ENCODE peak calls at places on chromosome 11, in eight cellular contexts. G is lower lobe of right lung; X is GM23248; T is CD8-positive, alpha-beta memory T cell; B is upper lobe of right lung; D is left ventricle myocardium inferior; K is OCI-LY7; J is iPS DF 6.9. I is an unnamed sample.

GRCh38 chr11:86251285-86251830 is 6.8 kb downstream of the EED start:
- DNase-seq in T (no peak), J (no peak), D (no peak), K (no peak), X (peak; percentile 32), B (no peak), G (no peak), I (no peak)

GRCh38 chr11:45087301-45087700 is 59.1 kb upstream of the PRDM11 start:
- DNase-seq in D (no peak), X (peak; percentile 41), B (no peak), T (no peak), G (no peak), J (no peak), K (peak; percentile 29), I (no peak)

GRCh38 chr11:415640-416041 is 842 bp upstream of the SIGIRR start:
- DNase-seq in X (no peak), K (no peak), B (no peak), T (no peak), D (no peak), G (peak; percentile 43), J (no peak), I (peak; percentile 9)

GRCh38 chr11:65852508-65853248 is 5.3 kb downstream of the CFL1 start:
- DNase-seq in D (no peak), G (no peak), X (no peak), B (peak; percentile 58), T (no peak), J (no peak), K (no peak), I (no peak)

GRCh38 chr11:130999992-131000770 is 83.9 kb upstream of the SNX19 start:
- DNase-seq in K (no peak), J (no peak), G (no peak), B (no peak), X (peak; percentile 96), T (no peak), D (no peak), I (no peak)

GRCh38 chr11:10503777-10504176 is 37.2 kb downstream of the RNF141 start:
- DNase-seq in T (no peak), D (no peak), B (no peak), J (no peak), K (no peak), G (no peak), X (no peak), I (no peak)

GRCh38 chr11:28616160-28616559 is 508.0 kb downstream of the METTL15 start:
- DNase-seq in D (no peak), G (no peak), X (no peak), J (no peak), B (no peak), K (no peak), T (no peak), I (no peak)

GRCh38 chr11:66686801-66687750 is 9.4 kb upstream of the RBM4B start:
- DNase-seq in X (no peak), J (no peak), D (no peak), T (peak; percentile 27), G (no peak), K (no peak), B (peak; percentile 54), I (no peak)

GRCh38 chr11:19392321-19392720 is 151.6 kb upstream of the E2F8 start:
- DNase-seq in G (no peak), J (no peak), X (peak; percentile 26), T (no peak), K (no peak), D (no peak), B (no peak), I (no peak)

GRCh38 chr11:86193297-86194095 is 51.1 kb upstream of the EED start:
- DNase-seq in D (peak; percentile 69), T (peak; percentile 74), K (peak; percentile 87), B (peak; percentile 70), X (peak; percentile 84), J (peak; percentile 66), G (peak; percentile 63), I (peak; percentile 65)

GRCh38 chr11:111586305-111586915 is 15.8 kb upstream of the SIK2 start:
- DNase-seq in X (peak; percentile 75), G (no peak), K (peak; percentile 78), T (peak; percentile 55), B (no peak), J (no peak), D (no peak), I (peak; percentile 60)

GRCh38 chr11:10742460-10743208 is 8.4 kb upstream of the CTR9 start:
- DNase-seq in G (no peak), X (peak; percentile 87), T (peak; percentile 67), D (no peak), J (no peak), K (no peak), B (no peak), I (no peak)

GRCh38 chr11:67640021-67640757 is 626 bp upstream of the TBX10 start:
- DNase-seq in K (peak; percentile 82), T (peak; percentile 72), D (no peak), X (peak; percentile 85), J (no peak), B (peak; percentile 84), G (peak; percentile 79), I (no peak)

GRCh38 chr11:1203505-1204271 is 19.2 kb upstream of the MUC5B start:
- DNase-seq in K (no peak), D (peak; percentile 10), T (peak; percentile 43), G (peak; percentile 50), J (no peak), X (no peak), B (peak; percentile 60), I (no peak)

GRCh38 chr11:11243790-11244469 is 109.1 kb downstream of the CSNK2A3 start:
- DNase-seq in G (no peak), J (no peak), D (peak; percentile 39), K (peak; percentile 87), X (peak; percentile 51), T (peak; percentile 64), B (no peak), I (peak; percentile 5)

GRCh38 chr11:45530111-45530510 is 135.3 kb downstream of the CHST1 start:
- DNase-seq in B (no peak), K (no peak), X (no peak), J (no peak), D (no peak), G (no peak), T (no peak), I (no peak)

GRCh38 chr11:116079580-116079979 is 575.4 kb upstream of the CADM1 start:
- DNase-seq in J (no peak), B (no peak), D (no peak), G (no peak), K (no peak), X (no peak), T (no peak), I (no peak)

GRCh38 chr11:2651826-2652237 is 48.0 kb downstream of the KCNQ1OT1 start:
- DNase-seq in B (peak; percentile 41), X (no peak), K (no peak), T (no peak), G (no peak), D (peak; percentile 49), J (no peak), I (no peak)
- H3K9me3 ChIP-seq in B (peaks cover 19% of the 10 kb centered on the region), X (peaks cover 4% of the 10 kb centered on the region), K (peaks cover 23% of the 10 kb centered on the region), T (peaks cover 7% of the 10 kb centered on the region), G (peaks cover 39% of the 10 kb centered on the region), D (peaks cover 99% of the 10 kb centered on the region), J (peaks cover 16% of the 10 kb centered on the region), I (peaks cover 5% of the 10 kb centered on the region)

GRCh38 chr11:55658608-55659007 is 3.4 kb upstream of the OR4C6 start:
- DNase-seq in D (no peak), K (no peak), J (no peak), G (no peak), B (no peak), X (no peak), T (no peak), I (no peak)
- H3K9me3 ChIP-seq in D (no peaks in the 10 kb centered on the region), K (no peaks in the 10 kb centered on the region), J (peaks cover 1% of the 10 kb centered on the region), G (no peaks in the 10 kb centered on the region), B (no peaks in the 10 kb centered on the region), X (no peaks in the 10 kb centered on the region), T (no peaks in the 10 kb centered on the region), I (no peaks in the 10 kb centered on the region)

GRCh38 chr11:70680781-70681281 is 282.5 kb downstream of the CTTN start:
- DNase-seq in G (peak; percentile 41), B (no peak), T (peak; percentile 30), X (no peak), D (no peak), K (no peak), J (no peak), I (no peak)
- H3K9me3 ChIP-seq in G (no peaks in the 10 kb centered on the region), B (no peaks in the 10 kb centered on the region), T (no peaks in the 10 kb centered on the region), X (no peaks in the 10 kb centered on the region), D (no peaks in the 10 kb centered on the region), K (no peaks in the 10 kb centered on the region), J (no peaks in the 10 kb centered on the region), I (no peaks in the 10 kb centered on the region)

DNA sequence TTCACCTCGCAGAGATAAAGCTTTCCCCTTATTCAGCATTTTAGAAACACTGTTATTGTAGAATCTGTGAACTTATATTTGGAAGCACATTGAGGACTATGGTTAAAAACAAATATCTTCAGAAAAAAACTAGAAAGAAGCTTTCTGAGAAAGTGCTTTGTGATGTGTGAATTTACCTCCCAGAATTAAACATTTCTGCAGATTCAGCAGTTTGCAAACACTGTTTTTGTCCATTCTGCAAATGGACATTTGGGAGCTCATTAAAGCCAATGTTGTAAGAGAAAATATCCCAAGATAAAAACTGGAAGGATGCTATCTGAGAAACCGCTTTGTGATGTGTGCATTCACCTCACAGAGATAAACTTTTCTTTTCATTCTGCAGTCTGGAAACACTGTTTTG is 272.7 kb downstream of the OR4A5 start:
- DNase-seq in G (no peak), B (no peak), T (no peak), J (no peak), X (no peak), D (no peak), K (no peak), I (no peak)
- H3K9me3 ChIP-seq in G (peaks cover 69% of the 10 kb centered on the region), B (peaks cover 56% of the 10 kb centered on the region), T (no peaks in the 10 kb centered on the region), J (no peaks in the 10 kb centered on the region), X (peaks cover 7% of the 10 kb centered on the region), D (peaks cover 100% of the 10 kb centered on the region), K (peaks cover 23% of the 10 kb centered on the region), I (no peaks in the 10 kb centered on the region)

GRCh38 chr11:96948066-96948465 is 558.3 kb downstream of the JRKL start:
- DNase-seq in J (no peak), T (no peak), B (no peak), K (no peak), G (no peak), D (no peak), X (no peak), I (no peak)
- H3K9me3 ChIP-seq in J (no peaks in the 10 kb centered on the region), T (no peaks in the 10 kb centered on the region), B (no peaks in the 10 kb centered on the region), K (no peaks in the 10 kb centered on the region), G (no peaks in the 10 kb centered on the region), D (no peaks in the 10 kb centered on the region), X (no peaks in the 10 kb centered on the region), I (no peaks in the 10 kb centered on the region)

DNA sequence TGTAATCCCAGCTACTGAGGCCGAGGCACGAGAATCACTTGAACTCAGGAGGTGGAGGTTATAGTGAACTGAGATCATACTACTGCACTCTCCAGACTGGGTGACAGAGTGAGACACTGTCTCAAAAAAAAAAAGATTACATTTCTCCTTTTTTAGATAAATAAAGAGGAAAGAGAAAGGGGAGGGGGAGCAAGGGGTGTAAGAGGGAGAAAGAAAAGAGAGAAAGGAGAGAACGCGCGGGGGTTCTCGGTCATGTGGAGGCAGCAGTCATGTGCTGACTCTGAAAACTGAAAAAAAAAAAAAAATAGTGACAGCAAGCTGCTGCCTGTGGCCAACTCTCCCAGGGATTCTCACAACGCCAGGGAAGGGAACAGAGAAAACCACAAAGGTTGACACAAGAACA is 14.3 kb downstream of the SCGB1A1 start:
- DNase-seq in J (no peak), D (no peak), B (no peak), K (no peak), G (no peak), T (no peak), X (no peak), I (no peak)
- H3K9me3 ChIP-seq in J (no peaks in the 10 kb centered on the region), D (no peaks in the 10 kb centered on the region), B (no peaks in the 10 kb centered on the region), K (no peaks in the 10 kb centered on the region), G (no peaks in the 10 kb centered on the region), T (no peaks in the 10 kb centered on the region), X (no peaks in the 10 kb centered on the region), I (no peaks in the 10 kb centered on the region)

I was measured in naive thymus-derived CD4-positive, alpha-beta T cell.